ENCODE peak calls at places on chromosome 15, in five cellular contexts. H is iPS DF 6.9, V is fibroblast of mammary gland, F is iris pigment epithelial cell, X is GM03348. U is an unnamed sample.

GRCh38 chr15:82021992-82022391 is 23.8 kb downstream of the MEX3B start:
- DNase-seq in X (no peak), F (peak; percentile 56), H (no peak), V (peak; percentile 17), U (peak; percentile 30)

GRCh38 chr15:54208786-54209185 is 230.5 kb downstream of the UNC13C start:
- DNase-seq in F (no peak), H (no peak), X (no peak), V (no peak), U (no peak)

GRCh38 chr15:37576952-37577351 is 357.5 kb upstream of the TMCO5A start:
- DNase-seq in V (no peak), X (no peak), H (no peak), F (no peak), U (no peak)

GRCh38 chr15:40925863-40926658 is 3.1 kb upstream of the DLL4 start:
- DNase-seq in V (no peak), H (no peak), F (peak; percentile 30), X (peak; percentile 44), U (no peak)

GRCh38 chr15:28017423-28017924 is 81.6 kb downstream of the OCA2 start:
- DNase-seq in X (no peak), F (no peak), H (no peak), V (no peak), U (no peak)

GRCh38 chr15:56944485-56944884 is 26.0 kb downstream of the TCF12 start:
- DNase-seq in V (no peak), X (no peak), F (no peak), H (no peak), U (no peak)

GRCh38 chr15:25247418-25248030 is 191.3 kb downstream of the UBE3A start:
- DNase-seq in H (no peak), X (no peak), F (no peak), V (no peak), U (no peak)

GRCh38 chr15:85499498-85499897 is 119.1 kb downstream of the AKAP13 start:
- DNase-seq in F (no peak), H (no peak), X (no peak), V (no peak), U (no peak)

U was measured in prostate gland.